ENCODE peak calls at places on chromosomes 3 and 15, in five cellular contexts. One of them, this sample, is unnamed.
A peak's percentile ranks its signal among the peaks of the same experiment; 100 is the strongest.

GRCh38 chr3:51779137-51779536 is at the start of gene IQCF6:
- DNase-seq in upper lobe of left lung: no peak
- DNase-seq in SK-N-SH: no peak
- DNase-seq in GM12878: no peak
- DNase-seq in suprapubic skin: no peak
- DNase-seq in this sample: no peak

GRCh38 chr3:4981688-4982494 is 2.7 kb downstream of the BHLHE40 start:
- DNase-seq in upper lobe of left lung: peak; percentile 61
- DNase-seq in GM12878: no peak
- DNase-seq in suprapubic skin: no peak
- DNase-seq in SK-N-SH: no peak
- DNase-seq in this sample: no peak

GRCh38 chr3:72595376-72595775 is 252.9 kb downstream of the SHQ1 start:
- DNase-seq in upper lobe of left lung: no peak
- DNase-seq in SK-N-SH: peak; percentile 57
- DNase-seq in suprapubic skin: no peak
- DNase-seq in GM12878: no peak
- DNase-seq in this sample: no peak

GRCh38 chr15:87570186-87570585 is 686.4 kb downstream of the NTRK3 start:
- DNase-seq in SK-N-SH: no peak
- DNase-seq in GM12878: no peak
- DNase-seq in upper lobe of left lung: no peak
- DNase-seq in suprapubic skin: no peak
- DNase-seq in this sample: no peak

GRCh38 chr15:38189651-38190280 is 62.9 kb upstream of the SPRED1 start:
- DNase-seq in GM12878: no peak
- DNase-seq in SK-N-SH: no peak
- DNase-seq in upper lobe of left lung: no peak
- DNase-seq in suprapubic skin: no peak
- DNase-seq in this sample: no peak

GRCh38 chr3:36647423-36647853 is 116.9 kb downstream of the DCLK3 start:
- DNase-seq in upper lobe of left lung: no peak
- DNase-seq in GM12878: no peak
- DNase-seq in SK-N-SH: no peak
- DNase-seq in suprapubic skin: no peak
- DNase-seq in this sample: no peak

GRCh38 chr15:65212097-65212496 is 824 bp upstream of the CILP start:
- DNase-seq in suprapubic skin: no peak
- DNase-seq in SK-N-SH: peak; percentile 52
- DNase-seq in GM12878: no peak
- DNase-seq in upper lobe of left lung: no peak
- DNase-seq in this sample: no peak

GRCh38 chr15:89009080-89009479 is 79.2 kb upstream of the ABHD2 start:
- DNase-seq in GM12878: no peak
- DNase-seq in upper lobe of left lung: no peak
- DNase-seq in suprapubic skin: peak; percentile 13
- DNase-seq in SK-N-SH: no peak
- DNase-seq in this sample: no peak

GRCh38 chr15:54519577-54519976 is 541.3 kb downstream of the UNC13C start:
- DNase-seq in suprapubic skin: no peak
- DNase-seq in GM12878: peak; percentile 52
- DNase-seq in upper lobe of left lung: no peak
- DNase-seq in SK-N-SH: no peak
- DNase-seq in this sample: no peak

GRCh38 chr3:161371441-161372320 is at the start of gene SPTSSB:
- DNase-seq in GM12878: no peak
- DNase-seq in SK-N-SH: peak; percentile 84
- DNase-seq in upper lobe of left lung: peak; percentile 40
- DNase-seq in suprapubic skin: peak; percentile 80
- DNase-seq in this sample: peak; percentile 77

GRCh38 chr3:50372349-50372748 is 13.0 kb upstream of the TMEM115 start:
- DNase-seq in suprapubic skin: no peak
- DNase-seq in GM12878: no peak
- DNase-seq in upper lobe of left lung: no peak
- DNase-seq in SK-N-SH: peak; percentile 72
- DNase-seq in this sample: no peak

GRCh38 chr15:64842099-64842940 is 605 bp downstream of the PLEKHO2 start:
- DNase-seq in GM12878: no peak
- DNase-seq in SK-N-SH: no peak
- DNase-seq in suprapubic skin: no peak
- DNase-seq in upper lobe of left lung: no peak
- DNase-seq in this sample: no peak

GRCh38 chr3:186909078-186909853 is 21.1 kb upstream of the ST6GAL1 start:
- DNase-seq in upper lobe of left lung: peak; percentile 43
- DNase-seq in SK-N-SH: no peak
- DNase-seq in GM12878: no peak
- DNase-seq in suprapubic skin: no peak
- DNase-seq in this sample: peak; percentile 43

GRCh38 chr3:114627760-114628159 is 333.9 kb downstream of the TIGIT start:
- DNase-seq in GM12878: no peak
- DNase-seq in SK-N-SH: no peak
- DNase-seq in suprapubic skin: no peak
- DNase-seq in upper lobe of left lung: no peak
- DNase-seq in this sample: no peak

GRCh38 chr3:52084954-52085730 is 28.8 kb upstream of the DUSP7 start:
- DNase-seq in SK-N-SH: peak; percentile 58
- DNase-seq in suprapubic skin: no peak
- DNase-seq in GM12878: no peak
- DNase-seq in upper lobe of left lung: no peak
- DNase-seq in this sample: no peak

GRCh38 chr3:58173670-58174472 is 36.9 kb downstream of the DNASE1L3 start:
- DNase-seq in SK-N-SH: peak; percentile 63
- DNase-seq in upper lobe of left lung: peak; percentile 65
- DNase-seq in suprapubic skin: no peak
- DNase-seq in GM12878: no peak
- DNase-seq in this sample: peak; percentile 69

GRCh38 chr15:31887246-31887645 is 143.1 kb upstream of the CHRNA7 start:
- DNase-seq in suprapubic skin: no peak
- DNase-seq in upper lobe of left lung: no peak
- DNase-seq in GM12878: no peak
- DNase-seq in SK-N-SH: peak; percentile 70
- DNase-seq in this sample: no peak

GRCh38 chr3:182937293-182938051 is 42.9 kb downstream of the DCUN1D1 start:
- DNase-seq in upper lobe of left lung: no peak
- DNase-seq in suprapubic skin: no peak
- DNase-seq in GM12878: no peak
- DNase-seq in SK-N-SH: no peak
- DNase-seq in this sample: no peak

GRCh38 chr3:81554348-81554747 is 207.1 kb downstream of the GBE1 start:
- DNase-seq in suprapubic skin: no peak
- DNase-seq in GM12878: no peak
- DNase-seq in upper lobe of left lung: no peak
- DNase-seq in SK-N-SH: no peak
- DNase-seq in this sample: no peak

GRCh38 chr15:73822998-73823397 is 50.4 kb upstream of the TBC1D21 start:
- DNase-seq in upper lobe of left lung: no peak
- DNase-seq in SK-N-SH: no peak
- DNase-seq in suprapubic skin: no peak
- DNase-seq in GM12878: no peak
- DNase-seq in this sample: no peak

GRCh38 chr15:69755571-69756310 is 303.1 kb downstream of the RPLP1 start:
- DNase-seq in suprapubic skin: no peak
- DNase-seq in GM12878: peak; percentile 93
- DNase-seq in upper lobe of left lung: peak; percentile 53
- DNase-seq in SK-N-SH: no peak
- DNase-seq in this sample: no peak

GRCh38 chr3:72259755-72260589 is 475.0 kb upstream of the PROK2 start:
- DNase-seq in GM12878: no peak
- DNase-seq in SK-N-SH: no peak
- DNase-seq in upper lobe of left lung: no peak
- DNase-seq in suprapubic skin: no peak
- DNase-seq in this sample: no peak

GRCh38 chr3:50657407-50657806 is 17.3 kb upstream of the DOCK3 start:
- DNase-seq in suprapubic skin: peak; percentile 56
- DNase-seq in GM12878: no peak
- DNase-seq in SK-N-SH: no peak
- DNase-seq in upper lobe of left lung: no peak
- DNase-seq in this sample: no peak

GRCh38 chr3:45552773-45553371 is 41.7 kb upstream of the LIMD1 start:
- DNase-seq in GM12878: no peak
- DNase-seq in upper lobe of left lung: no peak
- DNase-seq in SK-N-SH: no peak
- DNase-seq in suprapubic skin: peak; percentile 37
- DNase-seq in this sample: no peak

GRCh38 chr3:45549961-45550360 is 44.6 kb upstream of the LIMD1 start:
- DNase-seq in upper lobe of left lung: no peak
- DNase-seq in suprapubic skin: no peak
- DNase-seq in SK-N-SH: no peak
- DNase-seq in GM12878: no peak
- DNase-seq in this sample: peak; percentile 14

GRCh38 chr3:45552031-45552772 is 42.3 kb upstream of the LIMD1 start:
- DNase-seq in upper lobe of left lung: no peak
- DNase-seq in SK-N-SH: no peak
- DNase-seq in GM12878: no peak
- DNase-seq in suprapubic skin: peak; percentile 65
- DNase-seq in this sample: no peak

GRCh38 chr3:45553469-45553974 is 41.0 kb upstream of the LIMD1 start:
- DNase-seq in suprapubic skin: no peak
- DNase-seq in SK-N-SH: peak; percentile 63
- DNase-seq in upper lobe of left lung: peak; percentile 65
- DNase-seq in GM12878: no peak
- DNase-seq in this sample: peak; percentile 49

GRCh38 chr3:45551214-45552010 is 43.1 kb upstream of the LIMD1 start:
- DNase-seq in upper lobe of left lung: no peak
- DNase-seq in suprapubic skin: peak; percentile 84
- DNase-seq in GM12878: no peak
- DNase-seq in SK-N-SH: no peak
- DNase-seq in this sample: peak; percentile 33
- TF ChIP-seq EP300 in upper lobe of left lung: no peak
- TF ChIP-seq EP300 in suprapubic skin: no peak
- TF ChIP-seq EP300 in GM12878: no peak
- TF ChIP-seq EP300 in SK-N-SH: no peak
- TF ChIP-seq EP300 in this sample: no peak

GRCh38 chr3:189941125-189941524 is 179.6 kb downstream of the P3H2 start:
- DNase-seq in upper lobe of left lung: no peak
- DNase-seq in suprapubic skin: no peak
- DNase-seq in GM12878: no peak
- DNase-seq in SK-N-SH: no peak
- DNase-seq in this sample: peak; percentile 63

GRCh38 chr3:189936210-189936609 is 184.5 kb downstream of the P3H2 start:
- DNase-seq in upper lobe of left lung: no peak
- DNase-seq in GM12878: no peak
- DNase-seq in suprapubic skin: no peak
- DNase-seq in SK-N-SH: no peak
- DNase-seq in this sample: no peak

GRCh38 chr3:189941679-189942078 is 179.0 kb downstream of the P3H2 start:
- DNase-seq in GM12878: no peak
- DNase-seq in suprapubic skin: no peak
- DNase-seq in upper lobe of left lung: no peak
- DNase-seq in SK-N-SH: no peak
- DNase-seq in this sample: peak; percentile 37

GRCh38 chr3:189942948-189943347 is 177.7 kb downstream of the P3H2 start:
- DNase-seq in SK-N-SH: no peak
- DNase-seq in GM12878: no peak
- DNase-seq in suprapubic skin: no peak
- DNase-seq in upper lobe of left lung: no peak
- DNase-seq in this sample: no peak

GRCh38 chr3:189937302-189938255 is 183.1 kb downstream of the P3H2 start:
- DNase-seq in upper lobe of left lung: no peak
- DNase-seq in SK-N-SH: no peak
- DNase-seq in GM12878: no peak
- DNase-seq in suprapubic skin: no peak
- DNase-seq in this sample: peak; percentile 47
- TF ChIP-seq POLR2AphosphoS5 in upper lobe of left lung: no peak
- TF ChIP-seq POLR2AphosphoS5 in SK-N-SH: no peak
- TF ChIP-seq POLR2AphosphoS5 in GM12878: no peak
- TF ChIP-seq POLR2AphosphoS5 in suprapubic skin: no peak
- TF ChIP-seq POLR2AphosphoS5 in this sample: no peak

GRCh38 chr15:99614749-99615288 is 49.0 kb downstream of the MEF2A start:
- DNase-seq in upper lobe of left lung: peak; percentile 46
- DNase-seq in GM12878: no peak
- DNase-seq in suprapubic skin: no peak
- DNase-seq in SK-N-SH: no peak
- DNase-seq in this sample: no peak

GRCh38 chr15:99616129-99616528 is 50.3 kb downstream of the MEF2A start:
- DNase-seq in upper lobe of left lung: no peak
- DNase-seq in GM12878: no peak
- DNase-seq in SK-N-SH: no peak
- DNase-seq in suprapubic skin: no peak
- DNase-seq in this sample: no peak

GRCh38 chr15:99613481-99613880 is 47.7 kb downstream of the MEF2A start:
- DNase-seq in suprapubic skin: no peak
- DNase-seq in GM12878: no peak
- DNase-seq in upper lobe of left lung: no peak
- DNase-seq in SK-N-SH: no peak
- DNase-seq in this sample: no peak

GRCh38 chr15:99615460-99615859 is 49.7 kb downstream of the MEF2A start:
- DNase-seq in SK-N-SH: no peak
- DNase-seq in GM12878: no peak
- DNase-seq in suprapubic skin: no peak
- DNase-seq in upper lobe of left lung: no peak
- DNase-seq in this sample: no peak

DNA sequence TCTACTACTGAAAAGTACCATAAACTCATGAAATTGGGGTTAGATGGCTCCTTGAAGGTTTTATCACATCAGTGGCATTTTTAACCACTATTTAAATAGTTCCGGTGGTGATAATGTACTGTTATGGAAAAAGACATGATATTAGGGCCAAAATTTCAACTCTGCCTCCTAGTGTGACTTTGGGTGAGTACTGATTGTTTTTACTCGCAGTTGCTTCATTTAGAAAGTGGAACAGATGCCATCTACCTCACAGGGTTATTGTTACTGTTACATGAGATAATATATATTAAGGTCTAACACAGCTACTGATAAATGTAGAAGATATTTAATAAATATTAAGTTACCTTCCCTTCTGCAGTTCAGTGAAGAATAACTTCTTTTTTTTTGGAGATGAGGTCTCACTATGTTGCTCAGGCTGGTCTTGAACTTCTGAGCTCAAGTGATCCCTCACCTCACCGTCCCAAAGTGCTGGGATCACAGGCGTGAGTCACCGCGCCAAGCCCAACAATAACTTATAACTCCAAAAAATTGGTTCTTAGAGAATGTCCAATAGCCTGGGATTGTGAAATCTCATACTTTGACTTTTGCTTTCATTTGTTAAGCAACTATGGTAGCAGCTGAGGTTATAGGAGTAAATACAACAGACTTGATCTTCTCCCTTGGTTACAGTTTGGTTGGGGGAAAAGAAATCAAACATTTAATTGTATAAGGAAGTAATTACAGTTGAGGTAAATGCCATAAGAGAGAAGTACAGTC is 48.3 kb downstream of the MEF2A start:
- DNase-seq in SK-N-SH: no peak
- DNase-seq in upper lobe of left lung: peak; percentile 65
- DNase-seq in GM12878: no peak
- DNase-seq in suprapubic skin: no peak
- DNase-seq in this sample: no peak
- TF ChIP-seq EP300 in SK-N-SH: no peak
- TF ChIP-seq EP300 in upper lobe of left lung: no peak
- TF ChIP-seq EP300 in GM12878: no peak
- TF ChIP-seq EP300 in suprapubic skin: no peak
- TF ChIP-seq EP300 in this sample: no peak

DNA sequence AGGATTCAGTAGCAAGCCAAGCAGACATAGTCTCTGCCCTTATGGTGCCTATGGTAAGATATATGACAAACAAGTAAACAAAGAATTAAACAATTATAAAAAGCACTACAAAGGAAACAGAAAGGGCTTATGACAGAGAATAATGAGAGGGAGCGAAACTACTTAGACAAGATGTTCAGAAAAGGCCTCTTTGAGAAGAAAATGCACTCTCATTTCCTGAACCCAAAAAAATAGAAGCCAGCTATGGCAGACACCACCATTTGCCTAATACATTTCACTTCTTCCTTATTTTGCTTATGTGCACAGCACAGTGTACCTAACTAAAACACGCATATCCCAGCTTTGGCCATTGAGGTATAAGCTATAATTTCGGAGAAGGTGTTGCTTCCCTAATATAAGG is 465.5 kb upstream of the PPP2R3A start:
- DNase-seq in suprapubic skin: no peak
- DNase-seq in upper lobe of left lung: no peak
- DNase-seq in GM12878: no peak
- DNase-seq in SK-N-SH: no peak
- DNase-seq in this sample: no peak
- TF ChIP-seq POLR2AphosphoS5 in suprapubic skin: no peak
- TF ChIP-seq POLR2AphosphoS5 in upper lobe of left lung: no peak
- TF ChIP-seq POLR2AphosphoS5 in GM12878: no peak
- TF ChIP-seq POLR2AphosphoS5 in SK-N-SH: no peak
- TF ChIP-seq POLR2AphosphoS5 in this sample: no peak